ENCODE peak calls at places on chromosome 21, in eight cellular contexts. One of them, this sample, is unnamed.

GRCh38 chr21:45454081-45454923 is 49.3 kb downstream of the COL18A1 start:
- DNase-seq in CD4-positive, alpha-beta T cell: no peak
- DNase-seq in GDM1: no peak
- DNase-seq in spleen: peak; percentile 61
- DNase-seq in trophoblast cell: no peak
- DNase-seq in stimulated activated CD4-positive, alpha-beta T cell treated with anti-CD3 and anti-CD28 coated beads, Interleukin-12 subunit alpha, Interleukin-12 subunit beta, amount 100 ng/mL, for 4 hours: no peak
- DNase-seq in neuronal stem cell: no peak
- DNase-seq in NAMALWA: no peak
- DNase-seq in this sample: no peak

GRCh38 chr21:45158491-45159423 is 84.4 kb downstream of the ADARB1 start:
- DNase-seq in CD4-positive, alpha-beta T cell: no peak
- DNase-seq in NAMALWA: peak; percentile 15
- DNase-seq in stimulated activated CD4-positive, alpha-beta T cell treated with anti-CD3 and anti-CD28 coated beads, Interleukin-12 subunit alpha, Interleukin-12 subunit beta, amount 100 ng/mL, for 4 hours: no peak
- DNase-seq in trophoblast cell: no peak
- DNase-seq in GDM1: no peak
- DNase-seq in spleen: no peak
- DNase-seq in neuronal stem cell: no peak
- DNase-seq in this sample: no peak

GRCh38 chr21:34022557-34023335 is 50.6 kb upstream of the MRPS6 start:
- DNase-seq in trophoblast cell: no peak
- DNase-seq in GDM1: peak; percentile 65
- DNase-seq in spleen: no peak
- DNase-seq in NAMALWA: peak; percentile 58
- DNase-seq in CD4-positive, alpha-beta T cell: no peak
- DNase-seq in neuronal stem cell: no peak
- DNase-seq in stimulated activated CD4-positive, alpha-beta T cell treated with anti-CD3 and anti-CD28 coated beads, Interleukin-12 subunit alpha, Interleukin-12 subunit beta, amount 100 ng/mL, for 4 hours: peak; percentile 13
- DNase-seq in this sample: no peak

GRCh38 chr21:41768371-41769042 is 1.7 kb upstream of the RIPK4 start:
- DNase-seq in neuronal stem cell: no peak
- DNase-seq in stimulated activated CD4-positive, alpha-beta T cell treated with anti-CD3 and anti-CD28 coated beads, Interleukin-12 subunit alpha, Interleukin-12 subunit beta, amount 100 ng/mL, for 4 hours: no peak
- DNase-seq in NAMALWA: peak; percentile 42
- DNase-seq in trophoblast cell: peak; percentile 44
- DNase-seq in spleen: no peak
- DNase-seq in GDM1: no peak
- DNase-seq in CD4-positive, alpha-beta T cell: peak; percentile 10
- DNase-seq in this sample: peak; percentile 46

GRCh38 chr21:29002442-29003144 is 9.9 kb upstream of the LTN1 start:
- DNase-seq in spleen: peak; percentile 99
- DNase-seq in stimulated activated CD4-positive, alpha-beta T cell treated with anti-CD3 and anti-CD28 coated beads, Interleukin-12 subunit alpha, Interleukin-12 subunit beta, amount 100 ng/mL, for 4 hours: peak; percentile 92
- DNase-seq in NAMALWA: peak; percentile 98
- DNase-seq in GDM1: peak; percentile 94
- DNase-seq in trophoblast cell: peak; percentile 99
- DNase-seq in CD4-positive, alpha-beta T cell: peak; percentile 92
- DNase-seq in neuronal stem cell: peak; percentile 89
- DNase-seq in this sample: peak; percentile 89

GRCh38 chr21:40386301-40386911 is 460.6 kb downstream of the DSCAM start:
- DNase-seq in GDM1: peak; percentile 27
- DNase-seq in spleen: peak; percentile 77
- DNase-seq in neuronal stem cell: peak; percentile 37
- DNase-seq in NAMALWA: peak; percentile 58
- DNase-seq in CD4-positive, alpha-beta T cell: no peak
- DNase-seq in trophoblast cell: peak; percentile 73
- DNase-seq in stimulated activated CD4-positive, alpha-beta T cell treated with anti-CD3 and anti-CD28 coated beads, Interleukin-12 subunit alpha, Interleukin-12 subunit beta, amount 100 ng/mL, for 4 hours: peak; percentile 42
- DNase-seq in this sample: no peak

GRCh38 chr21:45094412-45094811 is 20.0 kb downstream of the ADARB1 start:
- DNase-seq in stimulated activated CD4-positive, alpha-beta T cell treated with anti-CD3 and anti-CD28 coated beads, Interleukin-12 subunit alpha, Interleukin-12 subunit beta, amount 100 ng/mL, for 4 hours: no peak
- DNase-seq in trophoblast cell: no peak
- DNase-seq in CD4-positive, alpha-beta T cell: no peak
- DNase-seq in GDM1: no peak
- DNase-seq in neuronal stem cell: no peak
- DNase-seq in spleen: no peak
- DNase-seq in NAMALWA: no peak
- DNase-seq in this sample: no peak

GRCh38 chr21:41985662-41986416 is 24.3 kb downstream of the ZBTB21 start:
- DNase-seq in NAMALWA: no peak
- DNase-seq in GDM1: no peak
- DNase-seq in CD4-positive, alpha-beta T cell: no peak
- DNase-seq in trophoblast cell: no peak
- DNase-seq in stimulated activated CD4-positive, alpha-beta T cell treated with anti-CD3 and anti-CD28 coated beads, Interleukin-12 subunit alpha, Interleukin-12 subunit beta, amount 100 ng/mL, for 4 hours: no peak
- DNase-seq in neuronal stem cell: no peak
- DNase-seq in spleen: no peak
- DNase-seq in this sample: no peak

GRCh38 chr21:31354604-31355443 is 10.8 kb upstream of the TIAM1 start:
- DNase-seq in NAMALWA: no peak
- DNase-seq in GDM1: no peak
- DNase-seq in neuronal stem cell: no peak
- DNase-seq in spleen: no peak
- DNase-seq in trophoblast cell: peak; percentile 92
- DNase-seq in stimulated activated CD4-positive, alpha-beta T cell treated with anti-CD3 and anti-CD28 coated beads, Interleukin-12 subunit alpha, Interleukin-12 subunit beta, amount 100 ng/mL, for 4 hours: peak; percentile 61
- DNase-seq in CD4-positive, alpha-beta T cell: peak; percentile 54
- DNase-seq in this sample: peak; percentile 79

GRCh38 chr21:21148009-21148408 is 149.8 kb downstream of the NCAM2 start:
- DNase-seq in NAMALWA: no peak
- DNase-seq in neuronal stem cell: no peak
- DNase-seq in stimulated activated CD4-positive, alpha-beta T cell treated with anti-CD3 and anti-CD28 coated beads, Interleukin-12 subunit alpha, Interleukin-12 subunit beta, amount 100 ng/mL, for 4 hours: no peak
- DNase-seq in spleen: no peak
- DNase-seq in CD4-positive, alpha-beta T cell: no peak
- DNase-seq in GDM1: no peak
- DNase-seq in trophoblast cell: no peak
- DNase-seq in this sample: no peak

GRCh38 chr21:18285379-18285778 is 40.7 kb downstream of the CHODL start:
- DNase-seq in neuronal stem cell: no peak
- DNase-seq in spleen: no peak
- DNase-seq in GDM1: no peak
- DNase-seq in trophoblast cell: no peak
- DNase-seq in stimulated activated CD4-positive, alpha-beta T cell treated with anti-CD3 and anti-CD28 coated beads, Interleukin-12 subunit alpha, Interleukin-12 subunit beta, amount 100 ng/mL, for 4 hours: no peak
- DNase-seq in CD4-positive, alpha-beta T cell: no peak
- DNase-seq in NAMALWA: no peak
- DNase-seq in this sample: no peak

GRCh38 chr21:31665397-31665796 is 5.9 kb downstream of the SOD1 start:
- DNase-seq in GDM1: no peak
- DNase-seq in stimulated activated CD4-positive, alpha-beta T cell treated with anti-CD3 and anti-CD28 coated beads, Interleukin-12 subunit alpha, Interleukin-12 subunit beta, amount 100 ng/mL, for 4 hours: no peak
- DNase-seq in neuronal stem cell: no peak
- DNase-seq in spleen: no peak
- DNase-seq in NAMALWA: no peak
- DNase-seq in trophoblast cell: no peak
- DNase-seq in CD4-positive, alpha-beta T cell: no peak
- DNase-seq in this sample: no peak

GRCh38 chr21:29654855-29655254 is 284.9 kb downstream of the GRIK1 start:
- DNase-seq in trophoblast cell: no peak
- DNase-seq in CD4-positive, alpha-beta T cell: no peak
- DNase-seq in spleen: no peak
- DNase-seq in stimulated activated CD4-positive, alpha-beta T cell treated with anti-CD3 and anti-CD28 coated beads, Interleukin-12 subunit alpha, Interleukin-12 subunit beta, amount 100 ng/mL, for 4 hours: no peak
- DNase-seq in GDM1: no peak
- DNase-seq in neuronal stem cell: no peak
- DNase-seq in NAMALWA: no peak
- DNase-seq in this sample: no peak

GRCh38 chr21:44732263-44732662 is 20.9 kb upstream of the TSPEAR start:
- DNase-seq in stimulated activated CD4-positive, alpha-beta T cell treated with anti-CD3 and anti-CD28 coated beads, Interleukin-12 subunit alpha, Interleukin-12 subunit beta, amount 100 ng/mL, for 4 hours: no peak
- DNase-seq in trophoblast cell: no peak
- DNase-seq in CD4-positive, alpha-beta T cell: no peak
- DNase-seq in neuronal stem cell: no peak
- DNase-seq in spleen: no peak
- DNase-seq in NAMALWA: no peak
- DNase-seq in GDM1: no peak
- DNase-seq in this sample: no peak

GRCh38 chr21:17818158-17819113 is 720 bp downstream of the C21orf91 start:
- DNase-seq in neuronal stem cell: peak; percentile 49
- DNase-seq in stimulated activated CD4-positive, alpha-beta T cell treated with anti-CD3 and anti-CD28 coated beads, Interleukin-12 subunit alpha, Interleukin-12 subunit beta, amount 100 ng/mL, for 4 hours: peak; percentile 33
- DNase-seq in GDM1: no peak
- DNase-seq in spleen: peak; percentile 93
- DNase-seq in CD4-positive, alpha-beta T cell: peak; percentile 38
- DNase-seq in NAMALWA: peak; percentile 75
- DNase-seq in trophoblast cell: peak; percentile 47
- DNase-seq in this sample: no peak

GRCh38 chr21:41877901-41878830 is 978 bp downstream of the PRDM15 start:
- DNase-seq in GDM1: peak; percentile 19
- DNase-seq in stimulated activated CD4-positive, alpha-beta T cell treated with anti-CD3 and anti-CD28 coated beads, Interleukin-12 subunit alpha, Interleukin-12 subunit beta, amount 100 ng/mL, for 4 hours: peak; percentile 39
- DNase-seq in spleen: peak; percentile 89
- DNase-seq in trophoblast cell: peak; percentile 44
- DNase-seq in CD4-positive, alpha-beta T cell: peak; percentile 13
- DNase-seq in NAMALWA: peak; percentile 94
- DNase-seq in neuronal stem cell: peak; percentile 15
- DNase-seq in this sample: no peak

GRCh38 chr21:16082038-16082816 is 352.4 kb downstream of the USP25 start:
- DNase-seq in CD4-positive, alpha-beta T cell: no peak
- DNase-seq in stimulated activated CD4-positive, alpha-beta T cell treated with anti-CD3 and anti-CD28 coated beads, Interleukin-12 subunit alpha, Interleukin-12 subunit beta, amount 100 ng/mL, for 4 hours: no peak
- DNase-seq in trophoblast cell: peak; percentile 68
- DNase-seq in neuronal stem cell: no peak
- DNase-seq in GDM1: no peak
- DNase-seq in NAMALWA: peak; percentile 64
- DNase-seq in spleen: no peak
- DNase-seq in this sample: no peak

GRCh38 chr21:32249551-32250280 is 29.1 kb downstream of the MIS18A start:
- DNase-seq in neuronal stem cell: no peak
- DNase-seq in trophoblast cell: no peak
- DNase-seq in NAMALWA: no peak
- DNase-seq in CD4-positive, alpha-beta T cell: no peak
- DNase-seq in GDM1: no peak
- DNase-seq in stimulated activated CD4-positive, alpha-beta T cell treated with anti-CD3 and anti-CD28 coated beads, Interleukin-12 subunit alpha, Interleukin-12 subunit beta, amount 100 ng/mL, for 4 hours: no peak
- DNase-seq in spleen: no peak
- DNase-seq in this sample: no peak

GRCh38 chr21:42650441-42651421 is 2.7 kb upstream of the PDE9A start:
- DNase-seq in neuronal stem cell: no peak
- DNase-seq in CD4-positive, alpha-beta T cell: no peak
- DNase-seq in spleen: peak; percentile 61
- DNase-seq in trophoblast cell: no peak
- DNase-seq in stimulated activated CD4-positive, alpha-beta T cell treated with anti-CD3 and anti-CD28 coated beads, Interleukin-12 subunit alpha, Interleukin-12 subunit beta, amount 100 ng/mL, for 4 hours: no peak
- DNase-seq in GDM1: no peak
- DNase-seq in NAMALWA: no peak
- DNase-seq in this sample: no peak

GRCh38 chr21:37914211-37914900 is 1.9 kb downstream of the KCNJ6 start:
- DNase-seq in neuronal stem cell: peak; percentile 69
- DNase-seq in stimulated activated CD4-positive, alpha-beta T cell treated with anti-CD3 and anti-CD28 coated beads, Interleukin-12 subunit alpha, Interleukin-12 subunit beta, amount 100 ng/mL, for 4 hours: peak; percentile 3
- DNase-seq in CD4-positive, alpha-beta T cell: no peak
- DNase-seq in NAMALWA: no peak
- DNase-seq in spleen: no peak
- DNase-seq in trophoblast cell: peak; percentile 43
- DNase-seq in GDM1: no peak
- DNase-seq in this sample: no peak

GRCh38 chr21:15592957-15593356 is 136.8 kb upstream of the USP25 start:
- DNase-seq in neuronal stem cell: no peak
- DNase-seq in CD4-positive, alpha-beta T cell: no peak
- DNase-seq in stimulated activated CD4-positive, alpha-beta T cell treated with anti-CD3 and anti-CD28 coated beads, Interleukin-12 subunit alpha, Interleukin-12 subunit beta, amount 100 ng/mL, for 4 hours: no peak
- DNase-seq in trophoblast cell: no peak
- DNase-seq in GDM1: no peak
- DNase-seq in NAMALWA: no peak
- DNase-seq in spleen: no peak
- DNase-seq in this sample: no peak

GRCh38 chr21:41695513-41695912 is 71.3 kb downstream of the RIPK4 start:
- DNase-seq in GDM1: no peak
- DNase-seq in CD4-positive, alpha-beta T cell: no peak
- DNase-seq in neuronal stem cell: no peak
- DNase-seq in NAMALWA: no peak
- DNase-seq in stimulated activated CD4-positive, alpha-beta T cell treated with anti-CD3 and anti-CD28 coated beads, Interleukin-12 subunit alpha, Interleukin-12 subunit beta, amount 100 ng/mL, for 4 hours: no peak
- DNase-seq in trophoblast cell: no peak
- DNase-seq in spleen: no peak
- DNase-seq in this sample: no peak

GRCh38 chr21:44870748-44871495 is 2.6 kb downstream of the PTTG1IP start:
- DNase-seq in trophoblast cell: peak; percentile 49
- DNase-seq in CD4-positive, alpha-beta T cell: no peak
- DNase-seq in NAMALWA: no peak
- DNase-seq in stimulated activated CD4-positive, alpha-beta T cell treated with anti-CD3 and anti-CD28 coated beads, Interleukin-12 subunit alpha, Interleukin-12 subunit beta, amount 100 ng/mL, for 4 hours: no peak
- DNase-seq in GDM1: no peak
- DNase-seq in neuronal stem cell: no peak
- DNase-seq in spleen: no peak
- DNase-seq in this sample: no peak

GRCh38 chr21:44695176-44695575 is 1.8 kb upstream of the KRTAP10-12 start:
- DNase-seq in GDM1: no peak
- DNase-seq in neuronal stem cell: no peak
- DNase-seq in CD4-positive, alpha-beta T cell: no peak
- DNase-seq in NAMALWA: no peak
- DNase-seq in trophoblast cell: no peak
- DNase-seq in spleen: no peak
- DNase-seq in stimulated activated CD4-positive, alpha-beta T cell treated with anti-CD3 and anti-CD28 coated beads, Interleukin-12 subunit alpha, Interleukin-12 subunit beta, amount 100 ng/mL, for 4 hours: no peak
- DNase-seq in this sample: no peak

GRCh38 chr21:26461500-26461899 is 111.6 kb downstream of the CYYR1 start:
- DNase-seq in trophoblast cell: no peak
- DNase-seq in CD4-positive, alpha-beta T cell: no peak
- DNase-seq in GDM1: no peak
- DNase-seq in spleen: no peak
- DNase-seq in neuronal stem cell: no peak
- DNase-seq in stimulated activated CD4-positive, alpha-beta T cell treated with anti-CD3 and anti-CD28 coated beads, Interleukin-12 subunit alpha, Interleukin-12 subunit beta, amount 100 ng/mL, for 4 hours: no peak
- DNase-seq in NAMALWA: no peak
- DNase-seq in this sample: no peak

GRCh38 chr21:46114963-46115362 is 17.1 kb downstream of the COL6A2 start:
- DNase-seq in GDM1: no peak
- DNase-seq in spleen: peak; percentile 56
- DNase-seq in stimulated activated CD4-positive, alpha-beta T cell treated with anti-CD3 and anti-CD28 coated beads, Interleukin-12 subunit alpha, Interleukin-12 subunit beta, amount 100 ng/mL, for 4 hours: no peak
- DNase-seq in CD4-positive, alpha-beta T cell: no peak
- DNase-seq in NAMALWA: no peak
- DNase-seq in trophoblast cell: no peak
- DNase-seq in neuronal stem cell: no peak
- DNase-seq in this sample: no peak

GRCh38 chr21:30194701-30195299 is 21.1 kb downstream of the CLDN8 start:
- DNase-seq in stimulated activated CD4-positive, alpha-beta T cell treated with anti-CD3 and anti-CD28 coated beads, Interleukin-12 subunit alpha, Interleukin-12 subunit beta, amount 100 ng/mL, for 4 hours: no peak
- DNase-seq in CD4-positive, alpha-beta T cell: no peak
- DNase-seq in trophoblast cell: peak; percentile 75
- DNase-seq in neuronal stem cell: peak; percentile 35
- DNase-seq in GDM1: no peak
- DNase-seq in spleen: no peak
- DNase-seq in NAMALWA: peak; percentile 74
- DNase-seq in this sample: peak; percentile 1

GRCh38 chr21:42280356-42281195 is 34.6 kb downstream of the TFF3 start:
- DNase-seq in NAMALWA: no peak
- DNase-seq in GDM1: no peak
- DNase-seq in neuronal stem cell: no peak
- DNase-seq in trophoblast cell: no peak
- DNase-seq in stimulated activated CD4-positive, alpha-beta T cell treated with anti-CD3 and anti-CD28 coated beads, Interleukin-12 subunit alpha, Interleukin-12 subunit beta, amount 100 ng/mL, for 4 hours: no peak
- DNase-seq in CD4-positive, alpha-beta T cell: no peak
- DNase-seq in spleen: no peak
- DNase-seq in this sample: no peak

GRCh38 chr21:34733866-34734265 is 65.1 kb downstream of the CLIC6 start:
- DNase-seq in stimulated activated CD4-positive, alpha-beta T cell treated with anti-CD3 and anti-CD28 coated beads, Interleukin-12 subunit alpha, Interleukin-12 subunit beta, amount 100 ng/mL, for 4 hours: no peak
- DNase-seq in trophoblast cell: peak; percentile 64
- DNase-seq in spleen: no peak
- DNase-seq in NAMALWA: no peak
- DNase-seq in CD4-positive, alpha-beta T cell: no peak
- DNase-seq in GDM1: no peak
- DNase-seq in neuronal stem cell: no peak
- DNase-seq in this sample: no peak

GRCh38 chr21:45284456-45284741 is 3.3 kb downstream of the POFUT2 start:
- DNase-seq in spleen: peak; percentile 40
- DNase-seq in stimulated activated CD4-positive, alpha-beta T cell treated with anti-CD3 and anti-CD28 coated beads, Interleukin-12 subunit alpha, Interleukin-12 subunit beta, amount 100 ng/mL, for 4 hours: no peak
- DNase-seq in GDM1: no peak
- DNase-seq in neuronal stem cell: no peak
- DNase-seq in CD4-positive, alpha-beta T cell: no peak
- DNase-seq in trophoblast cell: no peak
- DNase-seq in NAMALWA: no peak
- DNase-seq in this sample: no peak

GRCh38 chr21:33854604-33855003 is 61.0 kb downstream of the ATP5PO start:
- DNase-seq in GDM1: no peak
- DNase-seq in stimulated activated CD4-positive, alpha-beta T cell treated with anti-CD3 and anti-CD28 coated beads, Interleukin-12 subunit alpha, Interleukin-12 subunit beta, amount 100 ng/mL, for 4 hours: no peak
- DNase-seq in NAMALWA: no peak
- DNase-seq in trophoblast cell: no peak
- DNase-seq in CD4-positive, alpha-beta T cell: no peak
- DNase-seq in neuronal stem cell: no peak
- DNase-seq in spleen: no peak
- DNase-seq in this sample: no peak